ENCODE peak calls at places on chromosomes 12 and 14, in six cellular contexts. C is keratinocyte, W is coronary artery, F is OCI-LY7, R is heart right ventricle, V is left lung. L is an unnamed sample.

GRCh38 chr14:95025941-95026340 is 131.4 kb downstream of the DICER1 start:
- DNase-seq in C (no peak), W (peak; percentile 41), F (no peak), R (no peak), V (no peak), L (no peak)

GRCh38 chr14:100761481-100761880 is 34.8 kb downstream of the DLK1 start:
- DNase-seq in C (peak; percentile 44), W (no peak), F (no peak), R (no peak), V (no peak), L (no peak)

GRCh38 chr14:23321572-23322547 is 603 bp downstream of the PABPN1 start:
- DNase-seq in C (no peak), W (no peak), F (peak; percentile 51), R (no peak), V (peak; percentile 65), L (no peak)

GRCh38 chr12:94150483-94151225 is 2.3 kb downstream of the PLXNC1 start:
- DNase-seq in C (no peak), W (no peak), F (no peak), R (peak; percentile 22), V (peak; percentile 58), L (no peak)

GRCh38 chr12:121535150-121536057 is 45.4 kb downstream of the KDM2B start:
- DNase-seq in C (no peak), W (no peak), F (no peak), R (no peak), V (no peak), L (peak; percentile 47)

GRCh38 chr12:100991059-100991562 is 196.5 kb downstream of the ANO4 start:
- DNase-seq in C (no peak), W (no peak), F (no peak), R (no peak), V (no peak), L (no peak)

GRCh38 chr12:116399055-116399454 is 121.6 kb upstream of the MED13L start:
- DNase-seq in C (no peak), W (no peak), F (no peak), R (no peak), V (no peak), L (no peak)

GRCh38 chr12:88052686-88053085 is 23.5 kb upstream of the C12orf50 start:
- DNase-seq in C (no peak), W (no peak), F (peak; percentile 30), R (no peak), V (no peak), L (no peak)

GRCh38 chr12:3207858-3208257 is 130.7 kb downstream of the TSPAN9 start:
- DNase-seq in C (no peak), W (no peak), F (no peak), R (no peak), V (no peak), L (no peak)

GRCh38 chr14:21071225-21072041 is 1.3 kb downstream of the ARHGEF40 start:
- DNase-seq in C (no peak), W (peak; percentile 94), F (peak; percentile 93), R (peak; percentile 88), V (peak; percentile 92), L (peak; percentile 85)

GRCh38 chr12:79690606-79691298 is at the start of gene PAWR:
- DNase-seq in C (no peak), W (peak; percentile 79), F (peak; percentile 87), R (peak; percentile 53), V (peak; percentile 79), L (peak; percentile 80)

GRCh38 chr12:105329926-105330282 is 587 bp upstream of the C12orf75 start:
- DNase-seq in C (no peak), W (no peak), F (no peak), R (no peak), V (no peak), L (no peak)

GRCh38 chr14:68756071-68756481 is 36.8 kb downstream of the ZFP36L1 start:
- DNase-seq in C (no peak), W (no peak), F (no peak), R (no peak), V (no peak), L (no peak)

GRCh38 chr12:75774309-75775052 is 257.1 kb downstream of the PHLDA1 start:
- DNase-seq in C (no peak), W (no peak), F (peak; percentile 49), R (no peak), V (no peak), L (no peak)

GRCh38 chr14:78785265-78785664 is 615.1 kb downstream of the NRXN3 start:
- DNase-seq in C (no peak), W (no peak), F (no peak), R (no peak), V (no peak), L (no peak)

GRCh38 chr14:69106451-69106850 is 46.5 kb downstream of the DCAF5 start:
- DNase-seq in C (no peak), W (no peak), F (no peak), R (no peak), V (no peak), L (no peak)

GRCh38 chr14:54447231-54447692 is 6.1 kb upstream of the CNIH1 start:
- DNase-seq in C (no peak), W (no peak), F (no peak), R (no peak), V (peak; percentile 42), L (peak; percentile 52)

GRCh38 chr14:81302613-81303012 is 81.9 kb upstream of the GTF2A1 start:
- DNase-seq in C (no peak), W (no peak), F (peak; percentile 35), R (no peak), V (no peak), L (no peak)

GRCh38 chr12:68223067-68223747 is 2.4 kb downstream of the IL26 start:
- DNase-seq in C (peak; percentile 41), W (peak; percentile 81), F (peak; percentile 78), R (peak; percentile 55), V (peak; percentile 70), L (peak; percentile 75)

GRCh38 chr12:19095869-19096480 is 33.6 kb upstream of the PLEKHA5 start:
- DNase-seq in C (no peak), W (no peak), F (no peak), R (no peak), V (no peak), L (no peak)

GRCh38 chr14:95514131-95515079 is 2.0 kb downstream of the SYNE3 start:
- DNase-seq in C (no peak), W (peak; percentile 72), F (no peak), R (no peak), V (no peak), L (peak; percentile 54)

GRCh38 chr12:51262758-51263177 is 7.4 kb downstream of the SMAGP start:
- DNase-seq in C (no peak), W (no peak), F (peak; percentile 60), R (no peak), V (peak; percentile 49), L (peak; percentile 58)

GRCh38 chr14:90349729-90350128 is 18.0 kb upstream of the NRDE2 start:
- DNase-seq in C (no peak), W (no peak), F (no peak), R (no peak), V (no peak), L (no peak)

GRCh38 chr14:76434220-76434619 is 58.3 kb downstream of the ESRRB start:
- DNase-seq in C (no peak), W (no peak), F (no peak), R (no peak), V (no peak), L (no peak)

GRCh38 chr12:124501080-124501642 is 66.3 kb downstream of the NCOR2 start:
- DNase-seq in C (no peak), W (no peak), F (no peak), R (peak; percentile 13), V (no peak), L (no peak)

GRCh38 chr12:50275545-50275944 is 7.8 kb downstream of the LIMA1 start:
- DNase-seq in C (no peak), W (no peak), F (no peak), R (peak; percentile 29), V (peak; percentile 40), L (no peak)

GRCh38 chr12:119807380-119807779 is 69.7 kb downstream of the CIT start:
- DNase-seq in C (no peak), W (no peak), F (no peak), R (no peak), V (no peak), L (no peak)

GRCh38 chr14:28773917-28774691 is 7.5 kb downstream of the FOXG1 start:
- DNase-seq in C (no peak), W (no peak), F (no peak), R (no peak), V (no peak), L (no peak)

GRCh38 chr14:104970231-104971068 is 7.7 kb downstream of the AHNAK2 start:
- DNase-seq in C (peak; percentile 92), W (no peak), F (no peak), R (peak; percentile 36), V (peak; percentile 76), L (peak; percentile 63)

GRCh38 chr14:89912667-89913211 is 41.8 kb downstream of the EFCAB11 start:
- DNase-seq in C (peak; percentile 57), W (no peak), F (no peak), R (no peak), V (no peak), L (peak; percentile 50)

GRCh38 chr12:76337583-76337982 is 10.6 kb downstream of the BBS10 start:
- DNase-seq in C (no peak), W (no peak), F (no peak), R (no peak), V (no peak), L (no peak)

DNA sequence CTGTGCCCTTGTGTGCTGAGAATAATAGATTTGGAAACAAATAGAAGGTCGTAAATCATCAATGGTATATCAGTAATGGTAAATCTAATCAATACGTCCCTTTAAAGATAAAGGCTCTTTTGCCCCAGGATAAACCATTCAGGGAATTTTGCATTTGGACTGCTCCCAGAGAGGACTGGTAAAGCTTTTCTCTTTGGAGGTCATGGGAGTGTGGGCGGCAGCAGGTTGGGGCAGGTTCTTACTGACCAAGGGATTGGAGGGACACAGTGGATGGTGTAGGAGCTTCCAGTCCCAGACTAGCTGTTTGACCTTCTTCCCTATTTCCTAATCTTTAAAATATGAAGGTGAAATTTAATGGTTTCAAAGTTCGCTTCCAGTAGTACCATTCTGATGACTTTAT is 87.8 kb upstream of the NTF3 start:
- DNase-seq in C (no peak), W (no peak), F (no peak), R (no peak), V (no peak), L (no peak)
- TF ChIP-seq CTCF in C (no peak), W (no peak), F (no peak), R (no peak), V (no peak), L (no peak)

DNA sequence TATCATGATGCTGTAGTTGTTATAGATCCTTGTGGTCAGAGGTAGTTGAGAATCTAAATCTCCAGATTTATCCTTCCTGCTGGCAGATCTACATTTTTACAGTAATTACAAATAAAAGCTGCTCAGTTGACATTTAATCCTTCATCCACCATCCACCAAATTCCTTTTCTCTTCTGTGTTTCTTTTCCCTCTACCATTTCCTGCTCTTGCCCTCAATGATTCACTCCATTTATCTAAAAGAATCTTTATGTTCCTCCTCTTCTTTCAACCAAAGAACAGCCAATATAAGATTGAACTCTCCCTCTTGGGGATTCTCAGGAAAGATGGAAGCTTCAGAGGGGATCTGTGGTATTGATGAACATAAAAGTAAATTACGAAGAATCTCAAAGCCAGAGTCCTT is 4.4 kb downstream of the MAP4K5 start:
- DNase-seq in C (no peak), W (no peak), F (no peak), R (no peak), V (no peak), L (no peak)
- H3K27ac ChIP-seq in C (no peak overlapping the region), W (no peak overlapping the region), F (no peak overlapping the region), R (no peak overlapping the region), V (no peak overlapping the region), L (no peak overlapping the region)

GRCh38 chr12:13564266-13564810 is 367.8 kb downstream of the EMP1 start:
- DNase-seq in C (no peak), W (no peak), F (no peak), R (no peak), V (no peak), L (no peak)
- TF ChIP-seq CTCF in C (no peak), W (no peak), F (no peak), R (no peak), V (no peak), L (no peak)

GRCh38 chr14:31442284-31442683 is 15.0 kb downstream of the DTD2 start:
- DNase-seq in C (no peak), W (no peak), F (no peak), R (no peak), V (no peak), L (no peak)
- H3K27ac ChIP-seq in C (no peak overlapping the region), W (peak overlapping the region; percentile 76), F (no peak overlapping the region), R (peak overlapping the region; percentile 40), V (peak overlapping the region; percentile 54), L (no peak overlapping the region)